ENCODE peak calls at places on chromosomes 13 and 19, in nine cellular contexts. Z, V, R, B, U, Y, N, G and M are unnamed samples.

GRCh38 chr19:50725218-50725931 is 2.2 kb downstream of the CLEC11A start:
- ATAC-seq in Z (peak; percentile 53), G (peak; percentile 46), N (peak; percentile 56), Y (no peak), R (peak; percentile 66), B (peak; percentile 10), U (peak; percentile 40), V (peak; percentile 42), M (peak; percentile 59)

GRCh38 chr19:1047696-1048147 is 7.8 kb downstream of the ABCA7 start:
- ATAC-seq in B (peak; percentile 30), N (no peak), R (no peak), V (no peak), G (no peak), U (no peak), Z (no peak), Y (no peak), M (no peak)

GRCh38 chr19:51507209-51507608 is 5.6 kb upstream of the SIGLEC12 start:
- ATAC-seq in B (no peak), N (no peak), V (no peak), R (no peak), U (no peak), Y (no peak), G (no peak), Z (no peak), M (no peak)

GRCh38 chr13:41060723-41061074 is 610 bp upstream of the WBP4 start:
- ATAC-seq in U (peak; percentile 59), V (peak; percentile 23), B (peak; percentile 59), Z (peak; percentile 75), Y (peak; percentile 55), N (peak; percentile 79), G (peak; percentile 63), R (peak; percentile 65), M (peak; percentile 57)

GRCh38 chr13:99655351-99656091 is 154.2 kb downstream of the TM9SF2 start:
- ATAC-seq in R (no peak), U (no peak), B (peak; percentile 6), Y (no peak), N (no peak), Z (no peak), V (peak; percentile 55), G (no peak), M (no peak)

GRCh38 chr19:54707932-54708331 is 16.3 kb upstream of the KIR3DL3 start:
- ATAC-seq in V (no peak), U (peak; percentile 46), B (no peak), G (no peak), R (peak; percentile 77), Y (no peak), Z (no peak), N (peak; percentile 47), M (no peak)

GRCh38 chr19:58544591-58545285 is 874 bp downstream of the TRIM28 start:
- ATAC-seq in G (peak; percentile 44), Z (peak; percentile 53), Y (peak; percentile 15), U (peak; percentile 43), N (peak; percentile 45), R (peak; percentile 41), V (peak; percentile 19), B (peak; percentile 3), M (no peak)

GRCh38 chr19:1513492-1514294 is 874 bp upstream of the ADAMTSL5 start:
- ATAC-seq in Y (peak; percentile 34), N (peak; percentile 78), B (peak; percentile 67), V (peak; percentile 68), R (peak; percentile 44), U (peak; percentile 38), Z (peak; percentile 67), G (peak; percentile 74), M (peak; percentile 64)

GRCh38 chr19:16386619-16387240 is 62.1 kb downstream of the KLF2 start:
- ATAC-seq in U (peak; percentile 65), B (peak; percentile 76), Y (no peak), R (peak; percentile 80), G (no peak), Z (peak; percentile 54), N (peak; percentile 35), V (peak; percentile 83), M (peak; percentile 90)

GRCh38 chr19:47122359-47123335 is 8.0 kb upstream of the SAE1 start:
- ATAC-seq in B (no peak), Y (no peak), R (no peak), V (peak; percentile 86), N (peak; percentile 56), Z (no peak), U (no peak), G (no peak), M (peak; percentile 93)

GRCh38 chr13:33138441-33138840 is 122.2 kb downstream of the KL start:
- ATAC-seq in N (no peak), R (no peak), G (no peak), Z (no peak), B (no peak), Y (no peak), U (no peak), V (no peak), M (no peak)

GRCh38 chr19:3145909-3146676 is 10.3 kb downstream of the GNA15 start:
- ATAC-seq in R (no peak), G (peak; percentile 38), V (no peak), B (no peak), N (peak; percentile 63), U (no peak), Z (no peak), Y (no peak), M (no peak)